ENCODE peak calls at places on chromosomes 16 and 17, in seven cellular contexts. H is body of pancreas, E is ovary, O is Peyer's patch, Y is A549, Z is stomach, X is GM12878. J is an unnamed sample.

GRCh38 chr16:61277849-61278248 is 758.4 kb downstream of the CDH8 start:
- DNase-seq in H (no peak), E (no peak), O (no peak), Y (no peak), Z (no peak), X (no peak), J (no peak)

GRCh38 chr17:41415833-41416335 is 8.5 kb downstream of the KRT37 start:
- DNase-seq in H (peak), E (peak), O (no peak), Y (no peak), Z (no peak), X (no peak), J (no peak)

GRCh38 chr17:71229036-71229435 is 891.8 kb upstream of the SOX9 start:
- DNase-seq in H (no peak), E (no peak), O (no peak), Y (no peak), Z (no peak), X (no peak), J (no peak)

GRCh38 chr17:55056530-55056929 is 88.0 kb downstream of the STXBP4 start:
- DNase-seq in H (peak), E (no peak), O (no peak), Y (no peak), Z (peak), X (no peak), J (no peak)

GRCh38 chr16:29645699-29646187 is 17.3 kb upstream of the SPN start:
- DNase-seq in H (no peak), E (no peak), O (no peak), Y (no peak), Z (no peak), X (peak), J (no peak)

GRCh38 chr16:1494129-1494640 is 1.0 kb downstream of the TELO2 start:
- DNase-seq in H (no peak), E (peak), O (no peak), Y (peak), Z (peak), X (no peak), J (peak)

GRCh38 chr16:57070986-57071540 is 21.3 kb upstream of the CPNE2 start:
- DNase-seq in H (no peak), E (no peak), O (no peak), Y (no peak), Z (no peak), X (no peak), J (no peak)

GRCh38 chr17:61614219-61614618 is 23.2 kb upstream of the NACA2 start:
- DNase-seq in H (no peak), E (no peak), O (no peak), Y (no peak), Z (no peak), X (no peak), J (no peak)

GRCh38 chr16:85396879-85397871 is 215.9 kb upstream of the GSE1 start:
- DNase-seq in H (peak), E (peak), O (no peak), Y (no peak), Z (no peak), X (no peak), J (peak)

GRCh38 chr16:17277981-17278381 is 192.8 kb downstream of the XYLT1 start:
- DNase-seq in H (peak), E (peak), O (peak), Y (peak), Z (peak), X (no peak), J (no peak)

GRCh38 chr17:32523017-32523680 is 36.4 kb downstream of the CDK5R1 start:
- DNase-seq in H (no peak), E (no peak), O (peak), Y (no peak), Z (no peak), X (peak), J (peak)

GRCh38 chr16:56347166-56347565 is 78.2 kb downstream of the AMFR start:
- DNase-seq in H (no peak), E (no peak), O (no peak), Y (no peak), Z (no peak), X (no peak), J (no peak)

GRCh38 chr16:83992624-83993023 is 24.6 kb downstream of the NECAB2 start:
- DNase-seq in H (peak), E (no peak), O (no peak), Y (no peak), Z (no peak), X (no peak), J (no peak)

GRCh38 chr17:73211745-73212144 is 18.9 kb downstream of the COG1 start:
- DNase-seq in H (no peak), E (no peak), O (no peak), Y (no peak), Z (no peak), X (no peak), J (no peak)

GRCh38 chr17:81933178-81933699 is 3.9 kb downstream of the PYCR1 start:
- DNase-seq in H (no peak), E (no peak), O (no peak), Y (no peak), Z (no peak), X (no peak), J (no peak)

GRCh38 chr16:528111-529011 is 849 bp downstream of the CAPN15 start:
- DNase-seq in H (no peak), E (peak), O (peak), Y (no peak), Z (peak), X (no peak), J (no peak)

GRCh38 chr16:68244481-68244902 is 681 bp upstream of the PLA2G15 start:
- DNase-seq in H (no peak), E (no peak), O (no peak), Y (no peak), Z (no peak), X (no peak), J (no peak)

GRCh38 chr17:47188266-47188665 is 829 bp downstream of the CDC27 start:
- DNase-seq in H (no peak), E (no peak), O (no peak), Y (peak), Z (no peak), X (no peak), J (no peak)

GRCh38 chr16:67173808-67174705 is 3.7 kb downstream of the NOL3 start:
- DNase-seq in H (peak), E (peak), O (peak), Y (peak), Z (peak), X (no peak), J (peak)

GRCh38 chr16:66919569-66920472 is 1.1 kb upstream of the CDH16 start:
- DNase-seq in H (no peak), E (no peak), O (no peak), Y (no peak), Z (no peak), X (no peak), J (no peak)

GRCh38 chr17:14143678-14144077 is 74.4 kb downstream of the COX10 start:
- DNase-seq in H (peak), E (no peak), O (no peak), Y (no peak), Z (peak), X (no peak), J (no peak)

GRCh38 chr17:44766409-44767038 is 7.7 kb downstream of the ADAM11 start:
- DNase-seq in H (no peak), E (no peak), O (no peak), Y (no peak), Z (no peak), X (no peak), J (peak)

GRCh38 chr17:79922798-79923197 is 83.6 kb upstream of the CBX4 start:
- DNase-seq in H (no peak), E (no peak), O (no peak), Y (no peak), Z (no peak), X (no peak), J (no peak)

GRCh38 chr16:73713301-73713700 is 583.3 kb upstream of the PSMD7 start:
- DNase-seq in H (no peak), E (no peak), O (no peak), Y (no peak), Z (no peak), X (no peak), J (no peak)

GRCh38 chr17:34582185-34582900 is 3.0 kb downstream of the TMEM132E start:
- DNase-seq in H (no peak), E (no peak), O (no peak), Y (no peak), Z (no peak), X (no peak), J (no peak)

GRCh38 chr16:1088295-1089170 is 7.5 kb downstream of the C1QTNF8 start:
- DNase-seq in H (no peak), E (no peak), O (no peak), Y (no peak), Z (peak), X (no peak), J (no peak)

GRCh38 chr17:4949321-4950074 is 1.2 kb upstream of the PFN1 start:
- DNase-seq in H (peak), E (peak), O (peak), Y (peak), Z (peak), X (no peak), J (peak)

GRCh38 chr17:31379796-31380195 is 11.7 kb upstream of the RAB11FIP4 start:
- DNase-seq in H (no peak), E (no peak), O (no peak), Y (no peak), Z (no peak), X (no peak), J (no peak)

GRCh38 chr17:51419476-51419875 is 159.1 kb downstream of the UTP18 start:
- DNase-seq in H (no peak), E (no peak), O (no peak), Y (no peak), Z (peak), X (no peak), J (no peak)

GRCh38 chr16:55078153-55078552 is 147.5 kb downstream of the IRX5 start:
- DNase-seq in H (no peak), E (no peak), O (no peak), Y (no peak), Z (no peak), X (no peak), J (no peak)

GRCh38 chr16:12995721-12996372 is 94.4 kb downstream of the SHISA9 start:
- DNase-seq in H (no peak), E (no peak), O (no peak), Y (no peak), Z (no peak), X (no peak), J (no peak)

GRCh38 chr16:12998376-12999085 is 97.1 kb downstream of the SHISA9 start:
- DNase-seq in H (no peak), E (no peak), O (no peak), Y (no peak), Z (no peak), X (no peak), J (no peak)

GRCh38 chr16:12992066-12992465 is 90.7 kb downstream of the SHISA9 start:
- DNase-seq in H (no peak), E (no peak), O (no peak), Y (no peak), Z (no peak), X (no peak), J (no peak)

GRCh38 chr16:12999368-12999767 is 98.0 kb downstream of the SHISA9 start:
- DNase-seq in H (no peak), E (no peak), O (no peak), Y (no peak), Z (no peak), X (no peak), J (no peak)

DNA sequence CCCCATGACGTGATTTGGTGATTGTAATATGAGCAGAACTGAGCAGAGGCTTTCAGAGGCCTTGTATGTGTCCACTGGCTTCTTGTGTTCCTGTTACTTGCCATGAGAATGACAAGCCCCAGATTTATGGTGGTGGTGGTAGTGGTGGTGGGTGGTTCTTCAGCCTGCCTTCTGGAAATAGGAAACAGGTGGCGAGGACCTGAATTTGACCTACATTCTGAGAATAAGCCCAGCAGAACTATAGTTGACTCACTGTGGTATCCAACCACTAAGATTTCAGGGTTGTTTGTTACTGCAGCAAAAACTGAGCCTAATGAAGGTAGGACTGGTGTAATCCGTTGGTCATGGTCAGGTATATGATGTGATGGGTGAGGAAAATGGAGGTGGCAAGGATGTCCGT is 93.0 kb downstream of the SHISA9 start:
- DNase-seq in H (no peak), E (no peak), O (no peak), Y (no peak), Z (no peak), X (no peak), J (no peak)
- TF ChIP-seq POLR2A in H (no peak), E (no peak), O (no peak), Y (no peak), Z (no peak), X (no peak), J (no peak)

GRCh38 chr17:12789976-12790805 is 893 bp downstream of the ARHGAP44 start:
- DNase-seq in H (peak), E (peak), O (no peak), Y (no peak), Z (peak), X (no peak), J (no peak)

GRCh38 chr17:12790806-12791148 is 1.5 kb downstream of the ARHGAP44 start:
- DNase-seq in H (no peak), E (no peak), O (no peak), Y (no peak), Z (no peak), X (no peak), J (no peak)

GRCh38 chr17:12794919-12795517 is 5.7 kb downstream of the ARHGAP44 start:
- DNase-seq in H (no peak), E (no peak), O (no peak), Y (no peak), Z (no peak), X (no peak), J (no peak)

GRCh38 chr17:12789075-12789975 is at the start of gene ARHGAP44:
- DNase-seq in H (peak), E (peak), O (peak), Y (peak), Z (peak), X (no peak), J (peak)
- H3K27ac ChIP-seq in H (peak), E (peak), O (no peak), Y (peak), Z (peak), X (no peak), J (peak)

GRCh38 chr17:28093999-28094716 is 51.7 kb downstream of the NLK start:
- DNase-seq in H (no peak), E (no peak), O (no peak), Y (no peak), Z (no peak), X (no peak), J (no peak)
- TF ChIP-seq POLR2A in H (no peak), E (no peak), O (no peak), Y (no peak), Z (no peak), X (no peak), J (no peak)

DNA sequence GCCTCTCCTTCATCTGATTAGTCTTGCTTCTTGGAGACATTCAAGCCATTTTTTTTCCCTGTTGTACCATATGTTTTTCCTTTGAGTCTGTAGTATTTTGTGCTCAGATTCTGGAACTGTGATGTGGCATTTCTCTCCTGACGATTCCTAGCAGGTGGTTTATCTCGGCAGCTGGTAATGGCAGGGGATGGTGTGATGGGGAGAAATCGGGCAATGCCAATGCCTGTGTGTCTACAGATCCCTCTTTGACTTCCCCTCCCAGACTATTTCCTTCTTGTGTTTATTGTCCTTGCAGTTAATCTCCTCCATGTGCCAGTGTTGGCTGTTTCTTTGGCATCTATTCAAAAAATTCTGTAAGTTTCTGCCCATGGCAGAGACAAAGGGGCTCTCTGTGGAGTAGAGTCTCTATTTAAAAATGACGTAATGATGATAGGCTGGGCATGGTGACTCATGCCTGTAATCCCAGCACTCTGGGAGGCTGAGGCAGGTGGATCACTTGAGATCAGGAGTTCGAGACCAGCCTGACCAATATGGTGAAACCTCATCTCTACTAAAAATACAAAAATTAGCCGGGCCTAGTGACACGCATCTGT is 90.1 kb upstream of the ERCC4 start:
- DNase-seq in H (no peak), E (no peak), O (no peak), Y (no peak), Z (no peak), X (no peak), J (no peak)
- H3K27ac ChIP-seq in H (no peak), E (no peak), O (no peak), Y (no peak), Z (no peak), X (no peak), J (no peak)

DNA sequence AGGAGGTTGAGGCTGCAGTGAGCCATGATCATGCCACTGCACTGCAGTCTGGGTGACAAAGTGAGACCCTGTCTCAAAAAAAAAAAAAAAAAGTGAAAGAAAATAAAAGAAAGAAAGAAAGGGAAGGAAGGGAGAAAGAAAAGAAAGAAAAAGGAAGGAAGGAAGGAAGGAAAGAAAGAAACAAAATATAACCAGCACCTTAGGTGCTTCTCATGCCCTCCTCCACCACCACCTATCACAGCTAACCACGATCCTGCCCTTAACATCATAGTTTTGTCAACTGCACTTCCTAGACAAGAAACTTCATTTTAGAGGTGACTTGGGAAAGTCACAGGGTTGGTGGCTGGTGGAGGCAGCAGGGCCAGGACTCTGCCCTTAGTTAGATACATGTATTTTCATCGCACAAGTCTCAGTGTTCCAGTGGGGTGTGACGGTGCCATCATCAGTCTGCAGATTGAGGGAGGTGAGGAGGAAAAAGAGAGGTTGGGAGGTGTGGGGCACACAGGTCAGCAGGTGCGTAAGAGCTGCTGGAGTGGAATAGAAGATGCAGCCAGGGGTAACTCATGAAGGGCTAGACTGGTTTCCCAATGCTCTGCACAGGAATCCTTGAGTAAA is 10.0 kb downstream of the SUPT4H1 start:
- DNase-seq in H (no peak), E (no peak), O (peak), Y (no peak), Z (no peak), X (no peak), J (no peak)
- TF ChIP-seq POLR2A in H (no peak), E (no peak), O (no peak), Y (no peak), Z (no peak), X (peak), J (no peak)

DNA sequence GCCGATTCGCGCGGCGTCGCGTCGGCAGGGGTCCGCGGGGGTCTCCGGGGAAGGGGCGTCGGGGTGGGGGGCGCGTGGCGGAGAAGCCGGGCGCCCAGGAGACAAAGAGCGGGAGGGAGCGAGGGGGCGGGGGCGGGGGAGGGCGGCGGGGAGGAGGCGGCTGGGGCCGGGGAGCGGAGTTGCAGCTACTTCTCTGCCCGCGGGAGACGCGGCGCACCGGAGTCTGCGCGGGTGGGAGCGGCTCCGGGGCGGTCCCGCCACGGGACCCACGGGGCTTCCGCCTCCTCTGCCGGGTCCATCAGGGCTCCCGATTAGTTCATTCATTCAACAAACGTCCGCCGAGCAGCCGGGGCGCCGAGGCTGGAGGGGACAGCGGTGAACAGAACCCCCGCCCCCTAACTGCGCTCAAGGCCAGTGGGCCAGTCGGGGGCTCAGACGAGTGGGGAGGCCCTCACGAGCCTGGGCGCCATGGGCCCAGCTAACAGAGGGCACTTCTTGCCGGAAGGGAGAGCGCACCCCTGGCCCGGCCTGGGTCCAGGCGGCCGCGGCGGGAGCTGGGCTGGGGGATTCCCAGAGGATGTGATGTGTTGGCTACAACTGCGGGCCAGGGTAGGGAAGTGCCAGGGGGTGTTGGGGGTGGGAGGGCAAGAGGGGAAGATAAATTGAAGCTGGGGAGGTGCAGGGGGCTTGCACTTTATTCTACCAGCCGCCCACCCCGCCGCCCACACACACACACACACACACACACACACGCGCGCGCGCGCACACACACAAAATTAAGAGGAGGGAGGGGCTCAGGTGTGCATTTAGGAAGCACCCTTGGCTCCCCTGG is at the start of gene SAMD14:
- DNase-seq in H (no peak), E (no peak), O (no peak), Y (peak), Z (no peak), X (no peak), J (no peak)
- H3K27ac ChIP-seq in H (no peak), E (no peak), O (no peak), Y (peak), Z (no peak), X (no peak), J (no peak)

DNA sequence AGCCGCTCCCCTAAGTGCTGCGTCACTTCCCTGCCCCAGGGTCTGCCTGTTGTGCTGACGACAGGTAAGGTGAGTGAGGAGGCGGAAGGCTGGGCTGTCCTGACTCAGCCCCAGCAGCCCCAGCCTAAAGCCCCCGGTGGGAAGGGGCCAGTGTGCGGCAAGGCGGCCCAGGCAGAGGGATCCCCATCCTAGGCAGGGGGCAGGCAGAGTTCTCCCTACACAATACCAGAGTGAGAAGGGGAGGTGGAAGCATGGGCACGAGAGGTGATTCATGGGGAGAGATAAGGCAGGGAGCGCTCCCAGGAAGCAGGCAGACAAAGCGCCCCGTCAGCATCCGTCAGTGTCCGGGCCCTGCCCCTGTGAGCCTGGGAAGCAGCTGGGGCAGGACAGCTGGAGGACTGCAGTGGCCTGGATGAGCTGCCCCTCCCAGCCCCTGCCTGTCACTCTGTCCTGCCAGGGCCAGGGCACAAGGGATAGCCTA is 4.0 kb downstream of the FAM83G start:
- DNase-seq in H (no peak), E (peak), O (no peak), Y (no peak), Z (peak), X (no peak), J (no peak)
- TF ChIP-seq POLR2A in H (no peak), E (no peak), O (peak), Y (no peak), Z (no peak), X (no peak), J (no peak)

GRCh38 chr17:75881678-75882454 is 3.5 kb upstream of the TRIM47 start:
- DNase-seq in H (no peak), E (no peak), O (no peak), Y (no peak), Z (no peak), X (no peak), J (no peak)
- H3K27ac ChIP-seq in H (no peak), E (no peak), O (no peak), Y (no peak), Z (no peak), X (no peak), J (no peak)